ENCODE peak calls at places on chromosomes 11 and 22, in five cellular contexts. C is brain microvascular endothelial cell, G is colonic mucosa, U is mesenchymal stem cell, T is fibroblast of pulmonary artery. N is an unnamed sample.

GRCh38 chr11:75355051-75355450 is 3.6 kb upstream of the ARRB1 start:
- DNase-seq in C (no peak), G (no peak), U (no peak), T (no peak), N (no peak)

GRCh38 chr22:40451230-40451629 is 80.8 kb downstream of the SGSM3 start:
- DNase-seq in C (no peak), G (no peak), U (no peak), T (no peak), N (no peak)

GRCh38 chr22:46303347-46303965 is 6.8 kb downstream of the GTSE1 start:
- DNase-seq in C (no peak), G (no peak), U (peak), T (no peak), N (no peak)

GRCh38 chr11:16763746-16764145 is 25.3 kb downstream of the C11orf58 start:
- DNase-seq in C (no peak), G (no peak), U (no peak), T (no peak), N (no peak)

GRCh38 chr11:1225386-1226225 is 2.7 kb downstream of the MUC5B start:
- DNase-seq in C (no peak), G (peak), U (no peak), T (no peak), N (no peak)

GRCh38 chr22:35921777-35922176 is 106.8 kb downstream of the RBFOX2 start:
- DNase-seq in C (peak), G (peak), U (peak), T (peak), N (peak)

GRCh38 chr22:36874731-36875130 is 13.9 kb downstream of the NCF4 start:
- DNase-seq in C (no peak), G (no peak), U (no peak), T (no peak), N (no peak)

GRCh38 chr22:49163960-49164690 is 663.5 kb downstream of the BRD1 start:
- DNase-seq in C (no peak), G (no peak), U (no peak), T (no peak), N (no peak)

GRCh38 chr11:66614073-66614472 is 2.4 kb upstream of the RBM14 start:
- DNase-seq in C (no peak), G (no peak), U (no peak), T (no peak), N (no peak)

GRCh38 chr11:66617148-66617814 is 851 bp downstream of the RBM14 start:
- DNase-seq in C (peak), G (no peak), U (no peak), T (peak), N (no peak)

GRCh38 chr11:66624450-66624849 is 8.0 kb downstream of the RBM14 start:
- DNase-seq in C (no peak), G (no peak), U (no peak), T (no peak), N (no peak)

GRCh38 chr11:66616379-66617147 is at the start of gene RBM14:
- DNase-seq in C (peak), G (peak), U (peak), T (peak), N (peak)

GRCh38 chr11:66619080-66619554 is 2.7 kb downstream of the RBM14 start:
- DNase-seq in C (peak), G (no peak), U (peak), T (peak), N (no peak)
- H3K4me3 ChIP-seq in C (peak), G (peak), U (no peak), T (peak), N (peak)

DNA sequence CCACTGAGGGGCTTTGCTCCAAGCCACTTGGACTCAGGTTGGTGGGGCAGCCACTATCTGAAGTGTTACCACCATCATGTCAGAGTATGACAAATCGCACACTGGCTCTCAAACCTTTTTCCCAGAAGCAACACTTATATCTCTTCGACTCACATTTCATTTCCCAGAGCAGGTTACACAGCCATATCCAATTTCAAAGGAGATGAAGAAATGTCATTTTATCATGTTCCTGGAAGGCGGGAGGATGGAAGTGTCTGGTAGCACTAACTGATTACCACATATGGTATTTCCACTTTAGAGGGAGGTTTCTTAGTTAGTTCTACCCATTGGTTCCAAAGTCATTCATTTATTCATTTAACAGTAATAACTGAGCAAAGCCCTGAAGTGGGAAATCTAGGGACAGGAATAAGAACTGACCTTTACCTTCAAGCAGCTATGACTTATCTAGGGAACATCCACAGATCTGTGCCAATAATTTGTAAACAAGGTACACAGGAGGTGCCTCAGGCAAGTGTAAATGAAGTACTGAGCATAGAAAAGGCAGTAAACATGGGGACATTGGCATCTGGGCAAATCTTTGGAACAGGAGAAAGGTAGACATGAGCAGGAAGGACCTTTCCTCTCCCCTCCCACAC is 54.9 kb upstream of the LRRC55 start:
- DNase-seq in C (no peak), G (no peak), U (no peak), T (no peak), N (no peak)
- H3K4me3 ChIP-seq in C (no peak), G (no peak), U (no peak), T (no peak), N (no peak)

GRCh38 chr22:17842386-17842785 is 68.1 kb upstream of the BID start:
- DNase-seq in C (no peak), G (no peak), U (no peak), T (no peak), N (no peak)

GRCh38 chr22:17843189-17843588 is 68.9 kb upstream of the BID start:
- DNase-seq in C (no peak), G (no peak), U (no peak), T (no peak), N (no peak)

GRCh38 chr22:17844150-17844549 is 69.9 kb upstream of the BID start:
- DNase-seq in C (no peak), G (no peak), U (no peak), T (no peak), N (no peak)

GRCh38 chr22:17845340-17845739 is 71.1 kb upstream of the BID start:
- DNase-seq in C (no peak), G (no peak), U (no peak), T (no peak), N (no peak)

GRCh38 chr22:17841836-17842235 is 67.6 kb upstream of the BID start:
- DNase-seq in C (no peak), G (no peak), U (no peak), T (no peak), N (no peak)
- H3K4me3 ChIP-seq in C (no peak), G (no peak), U (no peak), T (no peak), N (no peak)

GRCh38 chr11:33736148-33736809 is at the start of gene CD59:
- DNase-seq in C (peak), G (peak), U (peak), T (peak), N (peak)
- H3K4me3 ChIP-seq in C (peak), G (peak), U (peak), T (peak), N (peak)

DNA sequence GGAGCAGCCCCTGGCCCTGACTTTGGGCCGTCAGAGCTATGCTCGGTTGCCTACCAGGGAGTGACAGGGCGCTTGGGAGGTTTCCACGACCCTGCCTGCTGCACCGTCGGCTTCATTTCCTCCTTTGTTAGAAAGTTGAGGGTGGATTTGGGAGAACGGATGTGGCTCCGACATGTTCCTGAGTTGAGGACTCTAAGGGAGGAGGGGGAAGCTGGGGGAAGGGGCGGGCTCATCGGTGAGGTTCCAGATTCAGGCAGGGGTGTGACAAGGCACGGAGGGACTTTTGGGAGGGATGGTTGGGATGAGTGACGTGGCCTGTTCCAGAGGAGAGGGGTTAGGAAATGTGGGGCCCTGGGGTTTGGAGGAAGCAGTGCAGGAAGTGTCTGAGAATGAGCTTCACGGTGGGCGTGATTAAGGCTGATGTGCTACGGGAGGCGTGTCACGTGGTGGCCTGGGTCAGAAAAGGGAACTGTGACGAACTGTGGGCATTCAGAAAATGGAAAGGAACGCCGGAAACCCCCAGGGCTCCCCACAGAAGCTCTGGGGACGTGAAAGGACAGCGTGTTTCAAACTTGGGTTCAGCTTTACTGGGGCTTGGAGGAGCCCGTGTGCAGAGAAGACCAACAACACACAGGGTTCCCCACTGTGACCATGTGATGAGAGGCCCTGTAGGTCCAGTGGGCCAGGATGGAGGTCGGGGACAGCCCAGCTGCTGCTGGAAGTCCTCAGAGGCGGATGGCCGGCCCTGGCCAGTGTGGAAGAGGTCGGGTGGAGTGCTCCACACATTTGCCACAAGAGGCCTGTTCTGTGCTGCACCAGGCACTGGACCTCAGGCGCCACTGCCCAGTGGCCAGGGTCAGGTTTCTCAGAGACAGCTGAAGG is 2.8 kb downstream of the PARVB start:
- DNase-seq in C (peak), G (peak), U (no peak), T (peak), N (no peak)
- H3K4me3 ChIP-seq in C (peak), G (no peak), U (no peak), T (no peak), N (no peak)

DNA sequence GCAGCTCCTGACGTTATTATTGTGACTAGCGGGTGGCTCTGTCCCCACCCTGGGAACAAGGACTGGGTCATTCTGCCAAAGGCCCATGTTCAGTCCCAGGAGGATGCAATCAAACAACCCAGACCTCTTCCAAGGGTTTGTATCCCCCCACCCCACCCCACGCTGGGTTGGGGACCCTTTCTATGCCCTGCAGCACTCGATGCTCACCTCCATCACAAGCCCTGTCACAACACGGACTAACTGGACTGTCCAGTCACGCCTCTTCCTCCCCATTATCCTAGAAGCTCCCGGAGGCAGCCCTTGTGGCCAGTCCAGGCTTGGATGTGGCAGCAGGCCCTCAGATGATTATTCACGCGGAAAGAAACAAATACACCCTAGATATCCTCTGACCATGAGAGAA is 3.7 kb downstream of the SHANK2 start:
- DNase-seq in C (no peak), G (no peak), U (no peak), T (no peak), N (no peak)
- H3K4me3 ChIP-seq in C (no peak), G (no peak), U (no peak), T (no peak), N (no peak)

N was measured in AG04449.